ENCODE peak calls at places on chromosome 17, in seven cellular contexts. One of them, this sample, is unnamed.

GRCh38 chr17:2023692-2024571 is 1.2 kb downstream of the RTN4RL1 start:
- DNase-seq in neural progenitor cell: peak; percentile 99
- DNase-seq in fibroblast of the aortic adventitia: peak; percentile 35
- DNase-seq in breast epithelium: peak; percentile 72
- DNase-seq in endodermal cell: peak; percentile 97
- DNase-seq in ovary: peak; percentile 70
- DNase-seq in AG09309: no peak
- DNase-seq in this sample: no peak

GRCh38 chr17:45923511-45924268 is 29.3 kb downstream of the MAPT start:
- DNase-seq in ovary: no peak
- DNase-seq in breast epithelium: no peak
- DNase-seq in neural progenitor cell: no peak
- DNase-seq in fibroblast of the aortic adventitia: peak; percentile 38
- DNase-seq in endodermal cell: no peak
- DNase-seq in AG09309: peak; percentile 39
- DNase-seq in this sample: no peak

GRCh38 chr17:1124896-1125774 is 54.6 kb downstream of the ABR start:
- DNase-seq in AG09309: no peak
- DNase-seq in endodermal cell: peak; percentile 46
- DNase-seq in fibroblast of the aortic adventitia: no peak
- DNase-seq in neural progenitor cell: no peak
- DNase-seq in ovary: no peak
- DNase-seq in breast epithelium: no peak
- DNase-seq in this sample: no peak

GRCh38 chr17:70767102-70767701 is 597.9 kb downstream of the KCNJ2 start:
- DNase-seq in fibroblast of the aortic adventitia: peak; percentile 44
- DNase-seq in breast epithelium: no peak
- DNase-seq in neural progenitor cell: peak; percentile 53
- DNase-seq in AG09309: no peak
- DNase-seq in ovary: no peak
- DNase-seq in endodermal cell: no peak
- DNase-seq in this sample: no peak

GRCh38 chr17:82019905-82020873 is 2.5 kb downstream of the CENPX start:
- DNase-seq in AG09309: no peak
- DNase-seq in neural progenitor cell: peak; percentile 87
- DNase-seq in endodermal cell: peak; percentile 97
- DNase-seq in breast epithelium: no peak
- DNase-seq in ovary: peak; percentile 74
- DNase-seq in fibroblast of the aortic adventitia: peak; percentile 30
- DNase-seq in this sample: peak; percentile 72

GRCh38 chr17:48254896-48255295 is 147.3 kb downstream of the SNX11 start:
- DNase-seq in fibroblast of the aortic adventitia: no peak
- DNase-seq in AG09309: no peak
- DNase-seq in endodermal cell: no peak
- DNase-seq in ovary: no peak
- DNase-seq in breast epithelium: no peak
- DNase-seq in neural progenitor cell: no peak
- DNase-seq in this sample: no peak

GRCh38 chr17:33572615-33573014 is 279.5 kb upstream of the ASIC2 start:
- DNase-seq in AG09309: no peak
- DNase-seq in ovary: no peak
- DNase-seq in fibroblast of the aortic adventitia: no peak
- DNase-seq in neural progenitor cell: peak; percentile 32
- DNase-seq in breast epithelium: no peak
- DNase-seq in endodermal cell: peak; percentile 84
- DNase-seq in this sample: no peak

GRCh38 chr17:2689411-2690164 is 22.0 kb downstream of the CLUH start:
- DNase-seq in breast epithelium: no peak
- DNase-seq in endodermal cell: peak; percentile 58
- DNase-seq in neural progenitor cell: no peak
- DNase-seq in AG09309: no peak
- DNase-seq in fibroblast of the aortic adventitia: no peak
- DNase-seq in ovary: peak; percentile 48
- DNase-seq in this sample: no peak

GRCh38 chr17:79783891-79784290 is 5.9 kb downstream of the CBX2 start:
- DNase-seq in AG09309: no peak
- DNase-seq in endodermal cell: no peak
- DNase-seq in fibroblast of the aortic adventitia: no peak
- DNase-seq in neural progenitor cell: no peak
- DNase-seq in ovary: peak; percentile 38
- DNase-seq in breast epithelium: no peak
- DNase-seq in this sample: no peak

DNA sequence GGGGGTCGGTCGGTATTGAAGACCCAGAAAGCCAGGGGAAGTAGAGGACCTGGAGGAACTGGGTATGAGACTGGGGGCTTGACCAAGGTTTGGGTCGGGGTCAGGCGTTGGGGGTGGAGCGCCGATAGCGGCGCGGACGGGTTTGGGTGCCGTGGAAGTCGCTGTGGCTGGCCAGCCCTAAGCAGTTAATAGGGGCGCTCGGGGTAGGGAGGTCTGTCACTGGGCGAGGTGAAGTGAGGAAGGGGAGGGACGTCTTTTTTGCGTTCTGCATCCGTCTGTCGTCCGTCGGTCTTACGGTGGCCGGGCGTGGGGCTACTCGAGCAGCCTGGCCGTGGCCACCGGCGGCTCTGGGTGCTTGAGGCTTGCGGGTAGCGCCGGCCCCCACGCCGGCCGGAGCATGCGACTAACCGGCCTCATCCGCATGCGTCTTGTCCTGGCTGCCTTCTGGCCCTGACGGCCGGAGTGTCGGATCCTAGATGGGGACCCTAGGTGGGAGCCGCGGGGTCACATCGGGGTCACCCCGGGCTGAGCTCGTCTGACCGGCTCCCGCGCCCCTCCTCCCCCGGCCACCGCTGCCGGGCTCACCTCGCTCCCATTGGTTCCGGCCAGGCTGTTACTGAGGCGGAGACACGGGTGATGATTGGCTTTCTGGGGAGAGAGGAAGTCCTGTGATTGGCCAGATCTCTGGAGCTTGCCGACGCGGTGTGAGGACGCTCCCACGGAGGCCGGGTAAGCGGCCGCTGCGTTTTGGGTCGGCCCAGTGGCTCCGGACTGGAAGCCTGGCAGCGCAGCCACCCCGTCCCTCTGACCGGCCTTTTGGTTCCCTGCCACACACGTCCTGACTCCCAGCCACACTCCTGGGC is 10.3 kb upstream of the TMEM88 start:
- DNase-seq in endodermal cell: peak; percentile 99
- DNase-seq in fibroblast of the aortic adventitia: peak; percentile 95
- DNase-seq in ovary: peak; percentile 89
- DNase-seq in neural progenitor cell: peak; percentile 95
- DNase-seq in breast epithelium: peak; percentile 91
- DNase-seq in AG09309: no peak
- DNase-seq in this sample: peak; percentile 83
- TF ChIP-seq CTCF in endodermal cell: no peak
- TF ChIP-seq CTCF in fibroblast of the aortic adventitia: no peak
- TF ChIP-seq CTCF in ovary: no peak
- TF ChIP-seq CTCF in neural progenitor cell: no peak
- TF ChIP-seq CTCF in breast epithelium: no peak
- TF ChIP-seq CTCF in AG09309: no peak
- TF ChIP-seq CTCF in this sample: no peak

GRCh38 chr17:38868968-38869646 is 751 bp upstream of the LASP1 start:
- DNase-seq in ovary: peak; percentile 94
- DNase-seq in fibroblast of the aortic adventitia: peak; percentile 93
- DNase-seq in breast epithelium: peak; percentile 97
- DNase-seq in endodermal cell: peak; percentile 99
- DNase-seq in neural progenitor cell: peak; percentile 91
- DNase-seq in AG09309: peak; percentile 66
- DNase-seq in this sample: peak; percentile 85
- TF ChIP-seq CTCF in ovary: no peak
- TF ChIP-seq CTCF in fibroblast of the aortic adventitia: peak; percentile 40
- TF ChIP-seq CTCF in breast epithelium: no peak
- TF ChIP-seq CTCF in endodermal cell: no peak
- TF ChIP-seq CTCF in neural progenitor cell: peak; percentile 38
- TF ChIP-seq CTCF in AG09309: peak; percentile 39
- TF ChIP-seq CTCF in this sample: no peak

DNA sequence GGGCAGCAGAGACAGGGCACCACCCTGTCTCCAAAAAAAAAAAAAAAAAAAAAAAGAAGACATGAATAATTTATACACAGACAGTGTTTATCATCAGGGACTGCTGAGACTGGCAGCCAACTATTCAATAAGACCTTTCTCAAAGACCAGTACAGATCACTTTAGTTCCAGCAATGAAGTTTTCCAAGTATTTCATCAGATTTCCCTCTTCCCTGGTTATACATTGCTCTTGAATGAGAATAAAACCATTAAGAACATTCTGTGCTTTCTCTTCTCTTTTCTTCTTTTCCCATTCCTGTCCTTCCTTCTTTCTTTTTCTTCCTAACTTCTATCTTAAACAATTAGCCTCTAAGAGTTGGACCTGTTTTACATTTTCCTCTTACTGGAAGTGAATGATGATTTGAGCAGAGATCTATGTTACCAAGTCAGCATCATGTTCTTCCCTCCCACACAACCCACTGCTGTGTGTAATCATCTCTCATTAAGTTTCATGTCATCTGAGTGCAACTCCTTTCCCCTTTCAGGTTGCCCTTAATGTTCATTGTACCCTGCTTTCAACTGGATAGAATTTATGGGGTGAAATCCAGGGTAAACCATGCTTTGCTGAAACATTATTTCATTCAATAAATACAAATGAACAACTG is 35.9 kb upstream of the SMIM36 start:
- DNase-seq in fibroblast of the aortic adventitia: peak; percentile 70
- DNase-seq in breast epithelium: no peak
- DNase-seq in AG09309: no peak
- DNase-seq in endodermal cell: no peak
- DNase-seq in neural progenitor cell: no peak
- DNase-seq in ovary: no peak
- DNase-seq in this sample: no peak
- TF ChIP-seq CTCF in fibroblast of the aortic adventitia: no peak
- TF ChIP-seq CTCF in breast epithelium: no peak
- TF ChIP-seq CTCF in AG09309: no peak
- TF ChIP-seq CTCF in endodermal cell: no peak
- TF ChIP-seq CTCF in neural progenitor cell: no peak
- TF ChIP-seq CTCF in ovary: no peak
- TF ChIP-seq CTCF in this sample: no peak

GRCh38 chr17:59892251-59892848 is 393 bp downstream of the TUBD1 start:
- DNase-seq in ovary: no peak
- DNase-seq in breast epithelium: peak; percentile 56
- DNase-seq in AG09309: no peak
- DNase-seq in endodermal cell: no peak
- DNase-seq in neural progenitor cell: no peak
- DNase-seq in fibroblast of the aortic adventitia: no peak
- DNase-seq in this sample: no peak
- TF ChIP-seq CTCF in ovary: no peak
- TF ChIP-seq CTCF in breast epithelium: no peak
- TF ChIP-seq CTCF in AG09309: no peak
- TF ChIP-seq CTCF in endodermal cell: no peak
- TF ChIP-seq CTCF in neural progenitor cell: no peak
- TF ChIP-seq CTCF in fibroblast of the aortic adventitia: no peak
- TF ChIP-seq CTCF in this sample: no peak

DNA sequence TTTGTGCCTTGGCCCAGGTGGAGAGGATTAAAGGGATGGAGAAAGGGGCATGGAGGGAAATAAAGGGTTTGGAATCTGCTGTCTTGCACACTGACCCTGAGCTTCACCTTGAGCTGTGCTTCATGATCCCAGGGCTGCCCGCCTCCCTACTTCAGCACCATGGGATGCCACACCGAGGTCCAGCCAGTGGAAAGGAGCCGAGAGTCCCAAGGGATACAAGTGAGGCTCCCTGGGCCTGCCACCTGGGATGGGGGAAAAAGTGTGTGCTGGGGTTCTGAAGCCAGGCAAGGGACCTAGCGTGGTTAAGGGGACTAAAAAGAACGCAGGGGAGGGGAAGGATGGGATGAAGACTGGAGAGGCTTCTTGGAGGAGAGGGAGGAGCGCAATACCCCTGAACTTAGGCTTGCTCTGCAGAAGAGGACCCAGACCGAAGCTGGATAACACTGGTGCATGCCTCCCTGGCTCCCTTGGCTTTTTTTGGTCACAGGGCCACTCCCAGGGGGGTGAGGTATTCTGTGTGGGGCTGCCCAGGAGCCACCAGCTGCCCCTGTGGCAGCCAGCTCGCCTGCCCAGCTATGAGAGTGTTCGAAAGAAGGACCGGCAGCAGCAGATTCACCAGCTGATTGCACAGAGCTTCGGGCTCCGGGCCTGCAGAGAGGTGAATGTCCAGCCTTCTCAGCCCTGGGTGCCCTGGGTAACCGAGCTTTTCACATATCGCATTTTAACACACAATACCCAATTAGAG is 7.2 kb downstream of the MRPL27 start:
- DNase-seq in fibroblast of the aortic adventitia: no peak
- DNase-seq in AG09309: no peak
- DNase-seq in neural progenitor cell: no peak
- DNase-seq in ovary: peak; percentile 29
- DNase-seq in breast epithelium: no peak
- DNase-seq in endodermal cell: no peak
- DNase-seq in this sample: no peak
- TF ChIP-seq CTCF in fibroblast of the aortic adventitia: no peak
- TF ChIP-seq CTCF in AG09309: no peak
- TF ChIP-seq CTCF in neural progenitor cell: no peak
- TF ChIP-seq CTCF in ovary: no peak
- TF ChIP-seq CTCF in breast epithelium: no peak
- TF ChIP-seq CTCF in endodermal cell: no peak
- TF ChIP-seq CTCF in this sample: no peak

GRCh38 chr17:52213451-52213850 is 54.9 kb upstream of the CA10 start:
- DNase-seq in fibroblast of the aortic adventitia: no peak
- DNase-seq in AG09309: no peak
- DNase-seq in neural progenitor cell: no peak
- DNase-seq in ovary: no peak
- DNase-seq in endodermal cell: no peak
- DNase-seq in breast epithelium: no peak
- DNase-seq in this sample: no peak
- TF ChIP-seq CTCF in fibroblast of the aortic adventitia: no peak
- TF ChIP-seq CTCF in AG09309: no peak
- TF ChIP-seq CTCF in neural progenitor cell: no peak
- TF ChIP-seq CTCF in ovary: no peak
- TF ChIP-seq CTCF in endodermal cell: no peak
- TF ChIP-seq CTCF in breast epithelium: no peak
- TF ChIP-seq CTCF in this sample: no peak

GRCh38 chr17:31211352-31212012 is 85.6 kb downstream of the OMG start:
- DNase-seq in AG09309: no peak
- DNase-seq in breast epithelium: no peak
- DNase-seq in endodermal cell: no peak
- DNase-seq in ovary: no peak
- DNase-seq in fibroblast of the aortic adventitia: no peak
- DNase-seq in neural progenitor cell: no peak
- DNase-seq in this sample: no peak

DNA sequence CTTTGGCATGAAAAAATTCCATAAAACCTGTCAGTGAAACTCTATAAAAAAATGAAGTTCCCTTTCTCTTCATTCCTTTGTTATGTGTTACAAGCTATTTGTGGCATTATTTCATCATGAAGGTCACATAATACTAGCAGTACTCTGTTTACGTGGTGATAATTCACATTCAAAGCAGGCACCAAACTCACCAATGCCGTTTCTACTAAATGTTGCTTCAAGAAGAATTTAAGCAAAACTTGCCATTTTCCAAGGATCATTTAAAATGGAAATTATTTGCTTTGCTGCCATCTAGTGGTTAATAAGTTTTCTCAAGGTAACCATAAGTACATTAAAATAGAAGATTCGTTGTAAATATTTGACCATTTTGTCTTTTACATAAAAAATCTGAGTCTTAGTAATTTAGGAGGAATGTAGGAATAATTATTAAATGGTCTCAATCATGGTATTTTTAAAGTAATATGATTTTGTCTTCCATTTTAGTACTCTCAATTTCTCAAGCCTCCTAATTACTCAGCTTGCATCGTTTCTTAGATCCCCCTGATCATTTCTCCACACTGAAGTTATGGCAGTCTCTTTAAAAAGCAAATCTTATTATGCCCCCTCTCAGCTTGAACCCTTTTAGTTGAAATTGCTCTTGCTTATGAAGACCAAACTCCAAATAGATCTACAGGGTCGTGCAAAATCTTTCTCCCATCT is 80.8 kb downstream of the OMG start:
- DNase-seq in AG09309: peak; percentile 98
- DNase-seq in ovary: no peak
- DNase-seq in fibroblast of the aortic adventitia: peak; percentile 92
- DNase-seq in endodermal cell: no peak
- DNase-seq in neural progenitor cell: peak; percentile 60
- DNase-seq in breast epithelium: no peak
- DNase-seq in this sample: no peak
- TF ChIP-seq CTCF in AG09309: peak; percentile 16
- TF ChIP-seq CTCF in ovary: peak; percentile 56
- TF ChIP-seq CTCF in fibroblast of the aortic adventitia: peak; percentile 37
- TF ChIP-seq CTCF in endodermal cell: peak; percentile 79
- TF ChIP-seq CTCF in neural progenitor cell: peak; percentile 79
- TF ChIP-seq CTCF in breast epithelium: peak; percentile 23
- TF ChIP-seq CTCF in this sample: peak; percentile 91